ENCODE peak calls at places on chromosomes 16 and 17, in six cellular contexts. D, K, P, I, X and S are unnamed samples. For H3K36me3, the result is how much of the 10 kb centered on the place peaks cover.

GRCh38 chr17:15298176-15298575 is 33.0 kb upstream of the PMP22 start:
- DNase-seq in D (no peak), K (no peak), P (no peak), I (no peak), X (no peak), S (no peak)

GRCh38 chr16:59510008-59510424 is 775.9 kb upstream of the GOT2 start:
- DNase-seq in D (no peak), K (no peak), P (no peak), I (no peak), X (no peak), S (no peak)

GRCh38 chr16:75019007-75019406 is 20.2 kb downstream of the ZNRF1 start:
- DNase-seq in D (no peak), K (no peak), P (no peak), I (no peak), X (no peak), S (peak)

GRCh38 chr16:11105038-11105903 is 150.7 kb downstream of the SOCS1 start:
- DNase-seq in D (no peak), K (peak), P (peak), I (no peak), X (no peak), S (peak)

GRCh38 chr17:28385037-28385797 is 13.7 kb downstream of the SARM1 start:
- DNase-seq in D (peak), K (no peak), P (no peak), I (no peak), X (no peak), S (no peak)

GRCh38 chr16:52553322-52553721 is 6.4 kb upstream of the TOX3 start:
- DNase-seq in D (no peak), K (no peak), P (no peak), I (no peak), X (no peak), S (no peak)

GRCh38 chr16:55039042-55039441 is 108.4 kb downstream of the IRX5 start:
- DNase-seq in D (no peak), K (no peak), P (no peak), I (no peak), X (no peak), S (no peak)

GRCh38 chr16:85687651-85688471 is 893 bp downstream of the GINS2 start:
- DNase-seq in D (no peak), K (no peak), P (no peak), I (no peak), X (no peak), S (peak)

GRCh38 chr16:51818342-51818944 is 667.4 kb upstream of the SALL1 start:
- DNase-seq in D (no peak), K (no peak), P (no peak), I (peak), X (peak), S (no peak)

GRCh38 chr16:10683160-10683559 is 11.6 kb downstream of the TEKT5 start:
- DNase-seq in D (no peak), K (no peak), P (no peak), I (no peak), X (no peak), S (no peak)

DNA sequence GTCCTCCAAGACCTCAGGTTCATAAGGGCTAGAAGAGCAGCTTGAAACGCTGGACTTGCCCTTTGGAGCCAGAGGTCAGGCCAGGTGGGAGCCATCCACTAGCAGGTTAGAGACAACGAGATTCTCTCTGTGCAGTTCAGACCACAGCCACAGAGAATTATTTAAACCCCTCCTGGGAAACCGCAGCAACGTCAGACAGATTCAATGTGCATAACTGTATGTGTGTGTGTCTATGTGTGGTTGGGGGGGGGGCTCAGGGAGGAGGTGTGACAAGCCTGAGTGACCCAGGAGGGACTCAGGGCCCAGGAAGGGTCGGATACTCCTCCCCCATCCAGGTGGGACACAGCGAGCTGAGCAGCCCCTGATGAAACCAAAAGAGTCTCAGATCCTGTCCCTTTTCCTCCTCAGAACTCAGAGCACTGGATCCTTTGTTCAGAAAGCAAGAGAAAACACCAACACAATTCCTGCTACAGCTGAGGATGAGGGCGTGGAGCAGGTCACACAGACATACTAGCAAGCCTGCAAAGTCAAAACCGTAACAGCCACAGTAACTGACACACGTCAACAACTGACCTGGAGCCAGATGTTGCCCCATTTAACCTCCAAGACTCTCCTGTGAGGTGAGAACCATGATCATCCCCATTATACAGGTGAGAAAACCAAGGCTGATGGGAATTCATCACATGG is 66.8 kb downstream of the XYLT1 start:
- DNase-seq in D (no peak), K (no peak), P (no peak), I (no peak), X (no peak), S (no peak)
- H3K36me3 ChIP-seq in D (under half), K (under half), P (under half), I (under half), X (under half), S (under half)

DNA sequence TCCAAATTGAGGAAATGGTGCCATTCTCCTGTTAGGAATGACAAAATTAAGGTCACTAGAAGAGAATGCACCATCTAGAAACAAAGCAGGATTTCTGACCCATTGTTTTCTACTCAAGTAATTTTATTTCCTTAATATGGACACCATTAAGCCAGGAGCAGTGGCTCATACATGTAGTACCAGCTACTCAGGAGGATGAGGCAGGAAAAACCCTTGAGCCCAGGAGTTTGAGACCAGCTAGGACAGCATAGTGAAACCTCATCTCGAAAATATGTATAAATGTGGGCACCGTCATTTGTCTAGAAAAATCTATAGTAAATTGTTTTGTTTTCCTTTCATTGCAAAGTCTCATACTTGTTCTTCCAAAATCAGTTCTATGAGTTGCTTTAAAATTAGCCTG is 9.1 kb upstream of the AP1G1 start:
- DNase-seq in D (no peak), K (no peak), P (no peak), I (no peak), X (no peak), S (no peak)
- H3K4me3 ChIP-seq in D (no peak), K (peak), P (no peak), I (no peak), X (no peak), S (peak)

GRCh38 chr16:2056681-2057407 is 9.1 kb downstream of the TSC2 start:
- DNase-seq in D (no peak), K (no peak), P (no peak), I (no peak), X (no peak), S (no peak)
- TF ChIP-seq CTCF in D (no peak), K (no peak), P (no peak), I (peak), X (no peak), S (no peak)

GRCh38 chr16:72108353-72109102 is 14.9 kb downstream of the DHX38 start:
- DNase-seq in D (no peak), K (no peak), P (no peak), I (no peak), X (no peak), S (no peak)
- H3K36me3 ChIP-seq in D (under half), K (half or more), P (under half), I (half or more), X (half or more), S (under half)

GRCh38 chr17:6555331-6556120 is 829 bp downstream of the PITPNM3 start:
- DNase-seq in D (no peak), K (peak), P (no peak), I (no peak), X (no peak), S (no peak)
- H3K4me3 ChIP-seq in D (peak), K (peak), P (peak), I (no peak), X (peak), S (no peak)

GRCh38 chr16:87552772-87553171 is 49.5 kb upstream of the JPH3 start:
- DNase-seq in D (no peak), K (peak), P (no peak), I (no peak), X (no peak), S (no peak)
- TF ChIP-seq CTCF in D (no peak), K (no peak), P (no peak), I (no peak), X (no peak), S (no peak)

GRCh38 chr16:1757714-1758461 is 13.5 kb downstream of the NME3 start:
- DNase-seq in D (peak), K (no peak), P (no peak), I (no peak), X (no peak), S (no peak)

GRCh38 chr16:1752853-1753252 is 18.5 kb downstream of the NME3 start:
- DNase-seq in D (no peak), K (no peak), P (no peak), I (no peak), X (no peak), S (no peak)

GRCh38 chr16:1758923-1759322 is 12.4 kb downstream of the NME3 start:
- DNase-seq in D (no peak), K (no peak), P (no peak), I (no peak), X (no peak), S (no peak)

GRCh38 chr16:1751946-1752345 is 19.4 kb downstream of the NME3 start:
- DNase-seq in D (no peak), K (no peak), P (no peak), I (no peak), X (no peak), S (no peak)

GRCh38 chr16:1754204-1754603 is 17.1 kb downstream of the NME3 start:
- DNase-seq in D (no peak), K (no peak), P (no peak), I (no peak), X (no peak), S (no peak)
- H3K36me3 ChIP-seq in D (under half), K (under half), P (under half), I (under half), X (half or more), S (under half)

GRCh38 chr17:67578058-67578457 is 139.7 kb upstream of the NOL11 start:
- DNase-seq in D (no peak), K (no peak), P (no peak), I (no peak), X (no peak), S (peak)
- H3K4me3 ChIP-seq in D (no peak), K (no peak), P (no peak), I (no peak), X (no peak), S (no peak)

GRCh38 chr17:30956764-30957374 is 14.0 kb upstream of the RNF135 start:
- DNase-seq in D (no peak), K (no peak), P (no peak), I (no peak), X (peak), S (no peak)
- TF ChIP-seq CTCF in D (no peak), K (no peak), P (no peak), I (no peak), X (no peak), S (no peak)